ENCODE peak calls at places on chromosomes 4 and X, in five cellular contexts. W is GDM1, S is A549, V is Calu3, I is astrocyte of the spinal cord. Z is an unnamed sample.

GRCh38 chr4:83644677-83645639 is 109.0 kb downstream of the GPAT3 start:
- DNase-seq in W (peak), S (peak), V (peak), I (peak), Z (peak)

GRCh38 chr4:102268355-102268754 is 76.9 kb downstream of the SLC39A8 start:
- DNase-seq in W (no peak), S (no peak), V (no peak), I (no peak), Z (no peak)

GRCh38 chr4:110869862-110870577 is 247.1 kb upstream of the PITX2 start:
- DNase-seq in W (no peak), S (no peak), V (peak), I (peak), Z (peak)

GRCh38 chr4:17721496-17722360 is 59.7 kb downstream of the FAM184B start:
- DNase-seq in W (no peak), S (no peak), V (no peak), I (peak), Z (peak)

GRCh38 chr4:125760956-125761355 is 446.2 kb downstream of the FAT4 start:
- DNase-seq in W (no peak), S (no peak), V (no peak), I (no peak), Z (no peak)

GRCh38 chr4:143391261-143391660 is 54.6 kb downstream of the GAB1 start:
- DNase-seq in W (no peak), S (no peak), V (no peak), I (no peak), Z (no peak)

GRCh38 chrX:40096395-40097091 is 1.2 kb downstream of the BCOR start:
- DNase-seq in W (no peak), S (peak), V (peak), I (peak), Z (peak)

GRCh38 chrX:49725401-49725800 is 29.6 kb upstream of the PAGE1 start:
- DNase-seq in W (no peak), S (no peak), V (no peak), I (no peak), Z (no peak)

GRCh38 chr4:151555151-151555945 is 146.4 kb downstream of the FHIP1A start:
- DNase-seq in W (no peak), S (no peak), V (no peak), I (peak), Z (no peak)

GRCh38 chr4:189129044-189129443 is 811.6 kb upstream of the FRG1 start:
- DNase-seq in W (no peak), S (no peak), V (no peak), I (no peak), Z (no peak)

GRCh38 chrX:133985164-133986007 is at the start of gene GPC3:
- DNase-seq in W (peak), S (peak), V (peak), I (peak), Z (peak)

GRCh38 chrX:136200466-136200865 is 50.7 kb downstream of the MAP7D3 start:
- DNase-seq in W (no peak), S (peak), V (peak), I (peak), Z (peak)

GRCh38 chr4:127549521-127549920 is 83.2 kb upstream of the INTU start:
- DNase-seq in W (no peak), S (no peak), V (no peak), I (no peak), Z (no peak)

GRCh38 chr4:124833831-124834505 is 121.4 kb upstream of the ANKRD50 start:
- DNase-seq in W (no peak), S (no peak), V (no peak), I (no peak), Z (no peak)

GRCh38 chr4:180635276-180635675 is 1607.9 kb upstream of the TENM3 start:
- DNase-seq in W (no peak), S (no peak), V (peak), I (peak), Z (no peak)

GRCh38 chr4:132691668-132692067 is 457.4 kb upstream of the PCDH10 start:
- DNase-seq in W (no peak), S (no peak), V (no peak), I (no peak), Z (no peak)

Z was measured in IMR-90.